ENCODE peak calls at places on chromosomes 12 and 14, in six cellular contexts. P is heart left ventricle, U is WERI-Rb-1, A is dorsolateral prefrontal cortex, Q is brain microvascular endothelial cell, V is AG04450. L is an unnamed sample.
A peak's percentile ranks its signal among the peaks of the same experiment; 100 is the strongest.

GRCh38 chr12:104866286-104866685 is 91.8 kb downstream of the SLC41A2 start:
- DNase-seq in V (no peak), P (no peak), A (no peak), Q (peak; percentile 79), U (no peak), L (no peak)

GRCh38 chr14:66636240-66636639 is 128.3 kb downstream of the GPHN start:
- DNase-seq in Q (no peak), U (no peak), P (no peak), A (no peak), V (no peak), L (no peak)

GRCh38 chr12:18905134-18905533 is 167.2 kb downstream of the CAPZA3 start:
- DNase-seq in P (no peak), Q (no peak), U (no peak), A (no peak), V (no peak), L (no peak)

GRCh38 chr14:105299654-105300541 is 903 bp downstream of the BRF1 start:
- DNase-seq in U (no peak), Q (no peak), A (no peak), P (peak; percentile 62), V (no peak), L (no peak)

GRCh38 chr14:63421919-63422318 is 103.2 kb upstream of the GPHB5 start:
- DNase-seq in V (no peak), Q (no peak), A (no peak), U (no peak), P (no peak), L (no peak)

GRCh38 chr12:109591041-109591440 is 17.4 kb downstream of the MVK start:
- DNase-seq in P (no peak), U (no peak), V (no peak), Q (no peak), A (no peak), L (no peak)

GRCh38 chr12:117911347-117911746 is 57.4 kb downstream of the KSR2 start:
- DNase-seq in Q (no peak), V (no peak), A (no peak), P (no peak), U (no peak), L (no peak)

GRCh38 chr12:56028511-56029165 is 7.8 kb downstream of the IKZF4 start:
- DNase-seq in Q (no peak), A (no peak), P (no peak), V (no peak), U (no peak), L (no peak)

GRCh38 chr14:32524609-32525391 is 195.7 kb downstream of the AKAP6 start:
- DNase-seq in Q (no peak), U (no peak), A (no peak), P (no peak), V (no peak), L (no peak)

GRCh38 chr12:123983822-123984485 is 10.9 kb downstream of the ZNF664 start:
- DNase-seq in V (no peak), Q (peak; percentile 40), U (peak; percentile 46), A (no peak), P (peak; percentile 62), L (no peak)

GRCh38 chr12:89250648-89251047 is 101.7 kb downstream of the DUSP6 start:
- DNase-seq in Q (no peak), A (no peak), U (no peak), P (no peak), V (no peak), L (no peak)

GRCh38 chr14:81562818-81563217 is 29.2 kb upstream of the SEL1L start:
- DNase-seq in Q (no peak), P (no peak), A (no peak), U (no peak), V (no peak), L (no peak)

GRCh38 chr14:76073732-76074131 is 78.0 kb upstream of the GPATCH2L start:
- DNase-seq in P (no peak), A (no peak), U (no peak), V (no peak), Q (no peak), L (no peak)

GRCh38 chr12:84054811-84055210 is 857.8 kb downstream of the SLC6A15 start:
- DNase-seq in V (no peak), U (no peak), P (no peak), A (no peak), Q (no peak), L (no peak)

GRCh38 chr12:46470975-46471374 is 98.4 kb upstream of the SLC38A2 start:
- DNase-seq in P (no peak), V (no peak), U (no peak), Q (no peak), A (no peak), L (no peak)

GRCh38 chr14:101547961-101548669 is 13.2 kb upstream of the DIO3 start:
- DNase-seq in A (no peak), Q (no peak), P (no peak), V (no peak), U (no peak), L (no peak)

GRCh38 chr14:94237046-94237445 is 56.0 kb downstream of the SERPINA10 start:
- DNase-seq in V (no peak), Q (no peak), U (no peak), A (no peak), P (no peak), L (no peak)

GRCh38 chr12:12376636-12377448 is 20.0 kb downstream of the BORCS5 start:
- DNase-seq in P (no peak), A (no peak), Q (peak; percentile 18), V (peak; percentile 60), U (no peak), L (peak; percentile 28)

GRCh38 chr12:66176105-66176504 is 6.3 kb upstream of the TMBIM4 start:
- DNase-seq in A (no peak), Q (no peak), V (no peak), U (no peak), P (no peak), L (no peak)
- H3K27ac ChIP-seq in A (no peak overlapping the region), Q (no peak overlapping the region), V (no peak overlapping the region), U (no peak overlapping the region), P (no peak overlapping the region), L (no peak overlapping the region)

GRCh38 chr12:76238688-76239087 is 109.5 kb downstream of the BBS10 start:
- DNase-seq in V (no peak), A (no peak), P (no peak), Q (no peak), U (no peak), L (no peak)
- H3K27ac ChIP-seq in V (no peak overlapping the region), A (no peak overlapping the region), P (no peak overlapping the region), Q (no peak overlapping the region), U (no peak overlapping the region), L (no peak overlapping the region)

DNA sequence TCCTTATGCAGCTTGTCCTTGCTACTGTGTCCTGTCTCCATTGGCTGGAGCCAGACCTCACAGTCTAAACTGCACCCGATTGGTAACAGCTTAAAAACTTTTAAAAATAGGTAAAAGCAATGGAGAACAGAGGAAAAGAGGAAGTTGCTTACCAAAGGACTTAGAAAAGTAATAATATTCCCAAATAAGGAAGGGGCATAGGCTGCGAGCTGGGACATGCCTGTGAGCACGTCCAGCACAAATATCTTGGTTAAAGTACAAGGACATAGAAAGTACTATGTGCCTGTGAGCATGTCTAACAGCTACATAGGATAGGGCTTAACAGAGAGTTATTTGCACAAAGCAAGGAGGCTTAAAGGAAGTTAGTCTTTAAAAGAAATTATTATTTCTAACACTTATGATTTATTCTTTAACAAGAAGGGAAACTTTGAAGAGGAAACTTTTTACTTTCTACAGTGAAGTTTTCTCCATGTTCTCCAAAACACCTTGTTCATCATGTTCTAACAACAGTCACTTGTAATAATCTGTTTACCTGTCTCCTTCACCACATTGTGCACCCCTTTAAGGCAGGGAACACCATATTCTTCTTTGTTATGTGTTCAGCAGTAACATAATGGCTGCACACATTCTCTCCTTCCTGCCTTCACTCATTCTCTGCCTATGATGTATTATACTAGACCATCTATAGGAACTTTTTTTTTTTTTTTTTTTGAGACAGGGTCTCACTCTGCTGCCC is 9.8 kb upstream of the UBE2N start:
- DNase-seq in U (no peak), V (no peak), Q (no peak), P (no peak), A (no peak), L (no peak)
- H3K27ac ChIP-seq in U (no peak overlapping the region), V (no peak overlapping the region), Q (no peak overlapping the region), P (no peak overlapping the region), A (no peak overlapping the region), L (no peak overlapping the region)

GRCh38 chr14:28629328-28630004 is 137.1 kb upstream of the FOXG1 start:
- DNase-seq in P (no peak), V (no peak), Q (no peak), U (no peak), A (no peak), L (no peak)
- H3K27ac ChIP-seq in P (no peak overlapping the region), V (no peak overlapping the region), Q (no peak overlapping the region), U (no peak overlapping the region), A (peak overlapping the region; percentile 75), L (no peak overlapping the region)

DNA sequence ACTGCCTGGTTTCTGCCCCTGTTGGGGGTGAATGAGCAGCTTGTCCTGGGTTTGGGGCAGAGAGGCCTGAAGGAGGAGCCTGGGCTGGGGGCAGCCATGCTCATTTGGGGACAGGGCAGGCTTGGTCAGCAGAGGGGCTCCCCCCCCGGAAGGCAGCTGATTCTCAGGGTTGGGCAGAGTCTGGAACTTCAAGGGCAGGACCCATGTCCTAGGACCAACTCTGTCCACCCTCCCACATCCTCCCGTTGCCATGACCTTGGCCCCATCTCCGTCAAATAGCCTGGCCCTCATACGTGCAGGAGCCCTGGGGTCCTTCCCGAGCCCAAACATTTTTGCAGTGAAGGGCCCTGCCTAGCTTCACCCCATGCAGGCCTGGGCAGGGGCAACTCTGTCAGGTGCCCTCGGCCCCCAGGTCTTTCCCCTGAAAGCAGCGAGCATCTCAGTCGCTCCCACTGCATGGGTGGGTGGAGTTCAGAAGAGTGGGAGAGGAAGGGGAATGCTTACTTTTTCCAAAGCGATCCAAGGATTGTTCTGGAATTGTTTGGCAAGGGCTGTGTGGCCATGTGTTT is 32.6 kb downstream of the TNFAIP2 start:
- DNase-seq in Q (no peak), V (no peak), P (no peak), U (no peak), A (no peak), L (no peak)
- H3K27ac ChIP-seq in Q (no peak overlapping the region), V (no peak overlapping the region), P (no peak overlapping the region), U (no peak overlapping the region), A (no peak overlapping the region), L (no peak overlapping the region)

GRCh38 chr14:55212611-55213010 is 21.2 kb upstream of the DLGAP5 start:
- DNase-seq in Q (no peak), U (no peak), A (no peak), V (no peak), P (no peak), L (no peak)
- H3K27ac ChIP-seq in Q (no peak overlapping the region), U (no peak overlapping the region), A (no peak overlapping the region), V (no peak overlapping the region), P (no peak overlapping the region), L (no peak overlapping the region)

GRCh38 chr14:89356927-89357326 is 60.1 kb downstream of the FOXN3 start:
- DNase-seq in V (no peak), U (no peak), A (no peak), P (no peak), Q (no peak), L (no peak)
- H3K27ac ChIP-seq in V (no peak overlapping the region), U (no peak overlapping the region), A (no peak overlapping the region), P (no peak overlapping the region), Q (no peak overlapping the region), L (no peak overlapping the region)

GRCh38 chr12:111597731-111598636 is 1.1 kb downstream of the ATXN2 start:
- DNase-seq in P (peak; percentile 68), V (no peak), Q (no peak), A (peak; percentile 77), U (peak; percentile 63), L (peak; percentile 66)
- H3K27ac ChIP-seq in P (peak overlapping the region; percentile 96), V (peak overlapping the region; percentile 68), Q (peak overlapping the region; percentile 98), A (peak overlapping the region; percentile 86), U (peak overlapping the region; percentile 98), L (peak overlapping the region; percentile 93)